ENCODE peak calls at places on chromosomes 13 and 19, in seven cellular contexts. M is NCI-H1417, P is ascending aorta, F is SHP77, G is head of caudate nucleus, X is GM12892, Y is posterior vena cava. H is an unnamed sample.
A peak's percentile ranks its signal among the peaks of the same experiment; 100 is the strongest.

GRCh38 chr13:105814219-105814901 is 721.1 kb downstream of the EFNB2 start:
- DNase-seq in X (no peak), M (peak; percentile 69), G (no peak), F (no peak), P (no peak), Y (no peak), H (no peak)

GRCh38 chr13:58994778-58995177 is 1169.0 kb downstream of the DIAPH3 start:
- DNase-seq in Y (no peak), M (no peak), F (no peak), P (no peak), G (no peak), X (no peak), H (no peak)

GRCh38 chr13:91904597-91904996 is 506.2 kb downstream of the GPC5 start:
- DNase-seq in G (no peak), M (no peak), F (no peak), X (no peak), P (no peak), Y (no peak), H (no peak)

GRCh38 chr19:3534375-3535234 is 4.4 kb upstream of the TEKTIP1 start:
- DNase-seq in Y (no peak), F (no peak), P (no peak), M (no peak), G (no peak), X (no peak), H (no peak)

GRCh38 chr19:32605544-32605943 is 24.6 kb downstream of the PDCD5 start:
- DNase-seq in F (no peak), P (no peak), Y (no peak), M (no peak), X (no peak), G (no peak), H (no peak)

GRCh38 chr19:4186087-4186993 is 3.9 kb downstream of the ANKRD24 start:
- DNase-seq in G (peak; percentile 78), M (peak; percentile 43), Y (peak; percentile 88), X (peak; percentile 76), F (peak; percentile 57), P (peak; percentile 74), H (no peak)

GRCh38 chr13:27359203-27359821 is 65.1 kb upstream of the GTF3A start:
- DNase-seq in X (no peak), F (peak; percentile 57), G (peak; percentile 88), P (peak; percentile 77), Y (peak; percentile 89), M (peak; percentile 24), H (peak; percentile 49)

GRCh38 chr19:48171584-48172170 is 1.2 kb downstream of the ZSWIM9 start:
- DNase-seq in P (no peak), F (peak; percentile 81), X (no peak), G (no peak), M (no peak), Y (no peak), H (no peak)

GRCh38 chr19:51971624-51972023 is 15.0 kb downstream of the ZNF350 start:
- DNase-seq in F (no peak), P (no peak), G (no peak), X (no peak), Y (no peak), M (peak; percentile 13), H (no peak)

GRCh38 chr13:73981595-73981994 is 152.6 kb downstream of the KLF12 start:
- DNase-seq in Y (no peak), F (no peak), X (no peak), P (no peak), M (no peak), G (no peak), H (no peak)

GRCh38 chr19:46296722-46297431 is at the start of gene HIF3A:
- DNase-seq in F (no peak), M (peak; percentile 35), Y (no peak), P (peak; percentile 71), G (peak; percentile 14), X (no peak), H (peak; percentile 78)

GRCh38 chr19:50203281-50204080 is at the start of gene MYH14:
- DNase-seq in P (peak; percentile 93), G (peak; percentile 98), Y (no peak), F (peak; percentile 95), M (peak; percentile 30), X (no peak), H (no peak)

GRCh38 chr13:39149896-39150295 is 111.6 kb downstream of the NHLRC3 start:
- DNase-seq in M (no peak), G (no peak), F (no peak), P (no peak), Y (no peak), X (no peak), H (no peak)

GRCh38 chr13:44974056-44974798 is 15.0 kb downstream of the NUFIP1 start:
- DNase-seq in P (no peak), G (peak; percentile 17), M (no peak), F (no peak), X (no peak), Y (no peak), H (no peak)

GRCh38 chr19:45792482-45793177 is at the start of gene DMWD:
- DNase-seq in X (peak; percentile 96), Y (peak; percentile 100), M (peak; percentile 98), P (peak; percentile 100), G (peak; percentile 100), F (peak; percentile 98), H (peak; percentile 100)

GRCh38 chr13:20231839-20232555 is at the start of gene GJB6:
- DNase-seq in P (peak; percentile 46), Y (no peak), G (no peak), F (no peak), X (peak; percentile 32), M (peak; percentile 23), H (no peak)

GRCh38 chr13:60328073-60328472 is 68.9 kb upstream of the TDRD3 start:
- DNase-seq in X (no peak), Y (no peak), G (no peak), F (no peak), M (no peak), P (no peak), H (no peak)

GRCh38 chr13:62320129-62320724 is 904.6 kb upstream of the PCDH20 start:
- DNase-seq in P (no peak), G (no peak), M (peak; percentile 48), Y (no peak), X (no peak), F (peak; percentile 5), H (no peak)

GRCh38 chr13:29589234-29589633 is 6.3 kb downstream of the SLC7A1 start:
- DNase-seq in M (no peak), Y (no peak), X (no peak), G (no peak), F (no peak), P (no peak), H (no peak)

GRCh38 chr19:48878219-48879024 is 6.2 kb downstream of the PPP1R15A start:
- DNase-seq in Y (peak; percentile 90), X (no peak), G (no peak), M (no peak), F (no peak), P (peak; percentile 94), H (peak; percentile 59)

GRCh38 chr13:51728972-51729371 is 75.0 kb downstream of the DHRS12 start:
- DNase-seq in X (no peak), M (no peak), G (no peak), F (no peak), P (no peak), Y (no peak), H (no peak)

GRCh38 chr13:112057736-112058518 is 9.0 kb upstream of the SOX1 start:
- DNase-seq in M (peak; percentile 81), F (no peak), Y (no peak), G (no peak), X (no peak), P (no peak), H (no peak)

GRCh38 chr13:110922506-110922905 is 7.6 kb upstream of the ANKRD10 start:
- DNase-seq in F (no peak), G (no peak), X (no peak), Y (no peak), P (no peak), M (no peak), H (no peak)

H was measured in tibial artery.